ENCODE peak calls at places on chromosomes 5 and 9, in six cellular contexts. Y is tibial artery; G is IMR-90; S is CD8-positive, alpha-beta T cell; O is fibroblast of pulmonary artery; Z is dorsolateral prefrontal cortex. F is an unnamed sample.

GRCh38 chr9:88322906-88323566 is 65.2 kb upstream of the SPIN1 start:
- DNase-seq in S (peak), Y (peak), O (peak), G (peak), Z (no peak), F (peak)

GRCh38 chr5:154757647-154758406 is 2.6 kb downstream of the LARP1 start:
- DNase-seq in O (no peak), G (peak), S (peak), Z (no peak), Y (no peak), F (no peak)

GRCh38 chr5:136028782-136029742 is at the start of gene TGFBI:
- DNase-seq in G (peak), Z (no peak), O (peak), S (no peak), Y (peak), F (peak)

GRCh38 chr5:75202935-75203334 is 33.7 kb downstream of the ANKRD31 start:
- DNase-seq in G (no peak), Y (no peak), Z (no peak), O (no peak), S (no peak), F (no peak)

GRCh38 chr9:137276757-137277328 is 683 bp upstream of the TOR4A start:
- DNase-seq in Z (no peak), Y (peak), G (peak), O (peak), S (no peak), F (no peak)

GRCh38 chr5:154850255-154851062 is at the start of gene FAXDC2:
- DNase-seq in O (peak), Z (peak), Y (peak), S (no peak), G (peak), F (no peak)

GRCh38 chr9:113929634-113930092 is 53.6 kb downstream of the ZNF618 start:
- DNase-seq in G (peak), S (no peak), Y (no peak), O (peak), Z (no peak), F (no peak)

GRCh38 chr5:82416506-82416905 is 138.4 kb upstream of the RPS23 start:
- DNase-seq in Y (no peak), O (no peak), Z (no peak), G (no peak), S (no peak), F (no peak)

GRCh38 chr5:158463971-158464370 is 605.0 kb upstream of the CLINT1 start:
- DNase-seq in S (no peak), G (peak), Z (no peak), Y (peak), O (peak), F (no peak)

GRCh38 chr9:114822708-114823107 is 16.9 kb upstream of the TNFSF15 start:
- DNase-seq in Z (no peak), S (no peak), G (no peak), O (no peak), Y (no peak), F (no peak)

GRCh38 chr5:90866333-90866732 is 307.7 kb downstream of the ADGRV1 start:
- DNase-seq in G (peak), Y (no peak), O (peak), Z (no peak), S (no peak), F (no peak)

GRCh38 chr5:132008163-132008473 is 3.3 kb downstream of the ACSL6 start:
- DNase-seq in G (no peak), O (no peak), Z (no peak), S (no peak), Y (peak), F (no peak)

GRCh38 chr5:135189024-135189423 is 155.0 kb upstream of the PITX1 start:
- DNase-seq in S (no peak), Y (no peak), O (no peak), Z (no peak), G (no peak), F (no peak)

GRCh38 chr5:16492398-16493175 is 27.0 kb upstream of the ZNF622 start:
- DNase-seq in Y (peak), Z (no peak), S (no peak), O (peak), G (peak), F (no peak)

GRCh38 chr9:2106666-2107065 is 91.5 kb downstream of the SMARCA2 start:
- DNase-seq in O (no peak), S (no peak), G (no peak), Z (no peak), Y (no peak), F (no peak)

GRCh38 chr5:146059349-146060220 is 45.8 kb downstream of the PLAC8L1 start:
- DNase-seq in O (peak), S (no peak), G (no peak), Z (no peak), Y (no peak), F (no peak)

GRCh38 chr5:79173626-79174025 is 62.0 kb downstream of the BHMT start:
- DNase-seq in S (no peak), O (no peak), Y (no peak), Z (no peak), G (no peak), F (no peak)

GRCh38 chr5:9544502-9545300 is 1.2 kb downstream of the SEMA5A start:
- DNase-seq in O (peak), Y (peak), Z (peak), G (peak), S (no peak), F (no peak)

GRCh38 chr5:137361275-137361674 is 137.9 kb downstream of the SPOCK1 start:
- DNase-seq in O (peak), S (no peak), Y (no peak), Z (no peak), G (peak), F (no peak)

GRCh38 chr9:81604306-81605153 is 84.8 kb downstream of the TLE1 start:
- DNase-seq in Y (no peak), O (no peak), S (no peak), Z (no peak), G (peak), F (no peak)

GRCh38 chr5:80227979-80228596 is 27.8 kb downstream of the SERINC5 start:
- DNase-seq in Y (no peak), Z (no peak), G (no peak), O (no peak), S (no peak), F (no peak)

GRCh38 chr9:28774433-28775029 is 1201.2 kb upstream of the C9orf72 start:
- DNase-seq in G (peak), O (peak), S (no peak), Z (no peak), Y (no peak), F (no peak)

GRCh38 chr9:92535940-92536850 is at the start of gene ECM2:
- DNase-seq in O (peak), G (peak), Y (no peak), Z (no peak), S (no peak), F (no peak)

GRCh38 chr5:173843800-173844199 is 44.3 kb upstream of the CPEB4 start:
- DNase-seq in Z (no peak), Y (no peak), S (no peak), G (no peak), O (no peak), F (no peak)

GRCh38 chr5:143682221-143682620 is 129.7 kb upstream of the HMHB1 start:
- DNase-seq in G (peak), S (no peak), Z (no peak), Y (no peak), O (peak), F (no peak)

DNA sequence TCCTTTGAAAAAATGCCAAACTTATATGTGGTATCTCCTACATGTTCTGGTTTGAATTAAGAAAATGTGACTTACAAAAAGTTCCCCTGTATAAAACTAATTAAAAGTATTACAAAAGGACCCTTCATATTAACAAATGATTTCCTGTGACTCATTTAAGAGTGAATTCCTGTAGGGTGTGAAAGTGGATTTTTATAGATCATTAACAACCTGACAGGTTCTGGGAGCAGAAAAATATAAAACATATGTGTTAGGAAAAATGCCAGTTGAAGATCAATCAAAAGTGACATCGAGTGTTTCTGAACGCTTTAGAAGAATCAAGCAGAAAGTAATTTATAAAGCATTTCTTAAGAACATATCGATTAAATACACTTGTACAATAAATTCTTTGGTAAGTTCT is 35.5 kb downstream of the CAMK4 start:
- DNase-seq in G (no peak), Z (no peak), O (no peak), Y (no peak), S (no peak), F (no peak)
- TF ChIP-seq CTCF in G (no peak), Z (no peak), O (no peak), Y (no peak), S (no peak), F (no peak)

GRCh38 chr5:141958773-141959172 is 771 bp upstream of the PCDH12 start:
- DNase-seq in O (peak), S (no peak), Y (no peak), G (peak), Z (no peak), F (no peak)
- TF ChIP-seq CTCF in O (no peak), S (no peak), Y (no peak), G (no peak), Z (no peak), F (no peak)

GRCh38 chr5:61347088-61347487 is 15.0 kb downstream of the ZSWIM6 start:
- DNase-seq in G (no peak), Z (no peak), Y (no peak), O (peak), S (no peak), F (no peak)
- TF ChIP-seq CTCF in G (no peak), Z (no peak), Y (no peak), O (peak), S (no peak), F (no peak)

GRCh38 chr5:58496488-58496887 is 5.3 kb downstream of the GAPT start:
- DNase-seq in G (no peak), S (no peak), O (no peak), Z (no peak), Y (no peak), F (no peak)
- TF ChIP-seq CTCF in G (peak), S (no peak), O (peak), Z (no peak), Y (no peak), F (no peak)

DNA sequence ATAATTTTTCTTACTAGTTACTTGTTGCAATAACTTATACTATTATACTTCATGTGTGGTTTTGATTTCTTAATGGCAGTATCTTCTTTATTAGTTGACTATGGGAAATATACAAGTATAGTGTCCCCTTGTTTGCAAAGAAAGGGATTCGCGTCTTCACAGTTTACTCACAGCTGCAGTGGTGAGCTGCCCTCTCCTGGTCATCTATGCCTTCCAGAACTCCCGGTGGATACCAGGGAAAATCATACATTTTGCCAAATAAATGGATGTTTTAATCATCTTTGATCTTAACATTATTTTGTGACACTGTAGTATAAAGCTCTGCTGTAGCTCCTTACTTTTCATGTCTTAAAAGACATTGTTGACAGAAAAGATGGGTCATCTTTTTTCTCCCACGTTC is 142.0 kb downstream of the ZCCHC7 start:
- DNase-seq in O (peak), Y (no peak), Z (peak), S (no peak), G (peak), F (no peak)
- TF ChIP-seq CTCF in O (peak), Y (no peak), Z (peak), S (no peak), G (peak), F (no peak)

F was measured in natural killer cell.